ENCODE peak calls at places on chromosomes 7 and 10, in ten cellular contexts. One of them, this sample, is unnamed.

GRCh38 chr10:86327954-86328705 is 38.5 kb downstream of the GRID1 start:
- DNase-seq in neural progenitor cell: no peak
- DNase-seq in esophagus squamous epithelium: no peak
- DNase-seq in CD8-positive, alpha-beta T cell: no peak
- DNase-seq in A549: no peak
- DNase-seq in cardiac muscle cell: no peak
- DNase-seq in body of pancreas: no peak
- DNase-seq in tibial artery: no peak
- DNase-seq in uterus: no peak
- DNase-seq in lower lobe of right lung: no peak
- DNase-seq in this sample: no peak

GRCh38 chr7:44978511-44979366 is at the start of gene MYO1G:
- DNase-seq in tibial artery: no peak
- DNase-seq in body of pancreas: peak
- DNase-seq in A549: no peak
- DNase-seq in neural progenitor cell: no peak
- DNase-seq in uterus: no peak
- DNase-seq in esophagus squamous epithelium: peak
- DNase-seq in CD8-positive, alpha-beta T cell: peak
- DNase-seq in lower lobe of right lung: peak
- DNase-seq in cardiac muscle cell: no peak
- DNase-seq in this sample: no peak

GRCh38 chr7:81616951-81617350 is 152.9 kb downstream of the HGF start:
- DNase-seq in lower lobe of right lung: no peak
- DNase-seq in CD8-positive, alpha-beta T cell: no peak
- DNase-seq in neural progenitor cell: no peak
- DNase-seq in A549: no peak
- DNase-seq in body of pancreas: no peak
- DNase-seq in cardiac muscle cell: no peak
- DNase-seq in esophagus squamous epithelium: no peak
- DNase-seq in uterus: no peak
- DNase-seq in tibial artery: no peak
- DNase-seq in this sample: no peak

GRCh38 chr10:72702868-72703581 is 11.1 kb downstream of the MCU start:
- DNase-seq in CD8-positive, alpha-beta T cell: no peak
- DNase-seq in A549: no peak
- DNase-seq in esophagus squamous epithelium: no peak
- DNase-seq in body of pancreas: no peak
- DNase-seq in uterus: no peak
- DNase-seq in neural progenitor cell: no peak
- DNase-seq in lower lobe of right lung: no peak
- DNase-seq in cardiac muscle cell: no peak
- DNase-seq in tibial artery: no peak
- DNase-seq in this sample: no peak

GRCh38 chr10:110746254-110746826 is 102.2 kb downstream of the RBM20 start:
- DNase-seq in body of pancreas: peak
- DNase-seq in lower lobe of right lung: no peak
- DNase-seq in cardiac muscle cell: peak
- DNase-seq in neural progenitor cell: peak
- DNase-seq in CD8-positive, alpha-beta T cell: peak
- DNase-seq in tibial artery: peak
- DNase-seq in uterus: peak
- DNase-seq in esophagus squamous epithelium: no peak
- DNase-seq in A549: peak
- DNase-seq in this sample: no peak

GRCh38 chr7:96861-97260 is 95.5 kb upstream of the FAM20C start:
- DNase-seq in cardiac muscle cell: no peak
- DNase-seq in neural progenitor cell: no peak
- DNase-seq in lower lobe of right lung: no peak
- DNase-seq in esophagus squamous epithelium: no peak
- DNase-seq in body of pancreas: no peak
- DNase-seq in tibial artery: no peak
- DNase-seq in CD8-positive, alpha-beta T cell: no peak
- DNase-seq in A549: no peak
- DNase-seq in uterus: no peak
- DNase-seq in this sample: no peak

GRCh38 chr10:108427081-108427480 is 1262.6 kb upstream of the SORCS1 start:
- DNase-seq in lower lobe of right lung: no peak
- DNase-seq in neural progenitor cell: no peak
- DNase-seq in tibial artery: no peak
- DNase-seq in CD8-positive, alpha-beta T cell: no peak
- DNase-seq in uterus: no peak
- DNase-seq in cardiac muscle cell: no peak
- DNase-seq in body of pancreas: no peak
- DNase-seq in A549: no peak
- DNase-seq in esophagus squamous epithelium: no peak
- DNase-seq in this sample: no peak

GRCh38 chr7:103851357-103851756 is 138.1 kb downstream of the RELN start:
- DNase-seq in cardiac muscle cell: peak
- DNase-seq in uterus: no peak
- DNase-seq in body of pancreas: no peak
- DNase-seq in lower lobe of right lung: no peak
- DNase-seq in tibial artery: no peak
- DNase-seq in esophagus squamous epithelium: no peak
- DNase-seq in CD8-positive, alpha-beta T cell: no peak
- DNase-seq in A549: no peak
- DNase-seq in neural progenitor cell: peak
- DNase-seq in this sample: no peak

GRCh38 chr10:46171661-46172060 is 115.1 kb upstream of the ANTXRL start:
- DNase-seq in cardiac muscle cell: no peak
- DNase-seq in body of pancreas: no peak
- DNase-seq in tibial artery: no peak
- DNase-seq in uterus: no peak
- DNase-seq in esophagus squamous epithelium: no peak
- DNase-seq in A549: no peak
- DNase-seq in CD8-positive, alpha-beta T cell: no peak
- DNase-seq in lower lobe of right lung: no peak
- DNase-seq in neural progenitor cell: no peak
- DNase-seq in this sample: no peak

GRCh38 chr10:33537066-33537465 is 202.6 kb upstream of the NRP1 start:
- DNase-seq in CD8-positive, alpha-beta T cell: no peak
- DNase-seq in cardiac muscle cell: no peak
- DNase-seq in lower lobe of right lung: no peak
- DNase-seq in A549: no peak
- DNase-seq in neural progenitor cell: no peak
- DNase-seq in tibial artery: no peak
- DNase-seq in esophagus squamous epithelium: no peak
- DNase-seq in body of pancreas: no peak
- DNase-seq in uterus: no peak
- DNase-seq in this sample: no peak

GRCh38 chr7:11737723-11738122 is 94.3 kb downstream of the THSD7A start:
- DNase-seq in CD8-positive, alpha-beta T cell: no peak
- DNase-seq in uterus: no peak
- DNase-seq in body of pancreas: no peak
- DNase-seq in neural progenitor cell: no peak
- DNase-seq in cardiac muscle cell: no peak
- DNase-seq in A549: no peak
- DNase-seq in esophagus squamous epithelium: no peak
- DNase-seq in tibial artery: no peak
- DNase-seq in lower lobe of right lung: no peak
- DNase-seq in this sample: no peak

GRCh38 chr10:30493609-30494530 is 59.9 kb downstream of the MAP3K8 start:
- DNase-seq in tibial artery: peak
- DNase-seq in A549: no peak
- DNase-seq in body of pancreas: no peak
- DNase-seq in lower lobe of right lung: peak
- DNase-seq in esophagus squamous epithelium: no peak
- DNase-seq in cardiac muscle cell: no peak
- DNase-seq in neural progenitor cell: no peak
- DNase-seq in uterus: peak
- DNase-seq in CD8-positive, alpha-beta T cell: no peak
- DNase-seq in this sample: peak

GRCh38 chr7:117829450-117829849 is 43.8 kb downstream of the CTTNBP2 start:
- DNase-seq in neural progenitor cell: no peak
- DNase-seq in esophagus squamous epithelium: no peak
- DNase-seq in cardiac muscle cell: no peak
- DNase-seq in tibial artery: no peak
- DNase-seq in lower lobe of right lung: no peak
- DNase-seq in body of pancreas: no peak
- DNase-seq in CD8-positive, alpha-beta T cell: no peak
- DNase-seq in uterus: no peak
- DNase-seq in A549: peak
- DNase-seq in this sample: no peak
- TF ChIP-seq CTCF in neural progenitor cell: no peak
- TF ChIP-seq CTCF in esophagus squamous epithelium: no peak
- TF ChIP-seq CTCF in cardiac muscle cell: no peak
- TF ChIP-seq CTCF in tibial artery: no peak
- TF ChIP-seq CTCF in lower lobe of right lung: no peak
- TF ChIP-seq CTCF in body of pancreas: no peak
- TF ChIP-seq CTCF in CD8-positive, alpha-beta T cell: no peak
- TF ChIP-seq CTCF in uterus: no peak
- TF ChIP-seq CTCF in A549: no peak
- TF ChIP-seq CTCF in this sample: no peak

GRCh38 chr10:11051001-11051324 is 33.3 kb downstream of the CELF2 start:
- DNase-seq in body of pancreas: no peak
- DNase-seq in cardiac muscle cell: no peak
- DNase-seq in neural progenitor cell: no peak
- DNase-seq in esophagus squamous epithelium: no peak
- DNase-seq in tibial artery: no peak
- DNase-seq in CD8-positive, alpha-beta T cell: no peak
- DNase-seq in A549: no peak
- DNase-seq in uterus: no peak
- DNase-seq in lower lobe of right lung: no peak
- DNase-seq in this sample: no peak

GRCh38 chr10:11050301-11051000 is 32.8 kb downstream of the CELF2 start:
- DNase-seq in tibial artery: no peak
- DNase-seq in neural progenitor cell: no peak
- DNase-seq in lower lobe of right lung: no peak
- DNase-seq in A549: no peak
- DNase-seq in CD8-positive, alpha-beta T cell: no peak
- DNase-seq in esophagus squamous epithelium: no peak
- DNase-seq in body of pancreas: no peak
- DNase-seq in cardiac muscle cell: no peak
- DNase-seq in uterus: no peak
- DNase-seq in this sample: no peak

GRCh38 chr10:11049772-11050171 is 32.1 kb downstream of the CELF2 start:
- DNase-seq in body of pancreas: no peak
- DNase-seq in A549: no peak
- DNase-seq in esophagus squamous epithelium: no peak
- DNase-seq in tibial artery: no peak
- DNase-seq in uterus: no peak
- DNase-seq in lower lobe of right lung: no peak
- DNase-seq in cardiac muscle cell: no peak
- DNase-seq in neural progenitor cell: no peak
- DNase-seq in CD8-positive, alpha-beta T cell: no peak
- DNase-seq in this sample: no peak

GRCh38 chr10:11046766-11047165 is 29.1 kb downstream of the CELF2 start:
- DNase-seq in uterus: no peak
- DNase-seq in cardiac muscle cell: no peak
- DNase-seq in CD8-positive, alpha-beta T cell: no peak
- DNase-seq in A549: no peak
- DNase-seq in esophagus squamous epithelium: no peak
- DNase-seq in lower lobe of right lung: no peak
- DNase-seq in tibial artery: no peak
- DNase-seq in body of pancreas: no peak
- DNase-seq in neural progenitor cell: no peak
- DNase-seq in this sample: no peak

GRCh38 chr10:11048707-11049296 is 31.1 kb downstream of the CELF2 start:
- DNase-seq in tibial artery: no peak
- DNase-seq in lower lobe of right lung: no peak
- DNase-seq in A549: no peak
- DNase-seq in body of pancreas: no peak
- DNase-seq in cardiac muscle cell: no peak
- DNase-seq in CD8-positive, alpha-beta T cell: no peak
- DNase-seq in neural progenitor cell: no peak
- DNase-seq in uterus: no peak
- DNase-seq in esophagus squamous epithelium: no peak
- DNase-seq in this sample: no peak
- H3K27ac ChIP-seq in tibial artery: peak
- H3K27ac ChIP-seq in lower lobe of right lung: no peak
- H3K27ac ChIP-seq in A549: no peak
- H3K27ac ChIP-seq in body of pancreas: no peak
- H3K27ac ChIP-seq in cardiac muscle cell: no peak
- H3K27ac ChIP-seq in CD8-positive, alpha-beta T cell: no peak
- H3K27ac ChIP-seq in neural progenitor cell: no peak
- H3K27ac ChIP-seq in uterus: peak
- H3K27ac ChIP-seq in esophagus squamous epithelium: peak
- H3K27ac ChIP-seq in this sample: no peak

DNA sequence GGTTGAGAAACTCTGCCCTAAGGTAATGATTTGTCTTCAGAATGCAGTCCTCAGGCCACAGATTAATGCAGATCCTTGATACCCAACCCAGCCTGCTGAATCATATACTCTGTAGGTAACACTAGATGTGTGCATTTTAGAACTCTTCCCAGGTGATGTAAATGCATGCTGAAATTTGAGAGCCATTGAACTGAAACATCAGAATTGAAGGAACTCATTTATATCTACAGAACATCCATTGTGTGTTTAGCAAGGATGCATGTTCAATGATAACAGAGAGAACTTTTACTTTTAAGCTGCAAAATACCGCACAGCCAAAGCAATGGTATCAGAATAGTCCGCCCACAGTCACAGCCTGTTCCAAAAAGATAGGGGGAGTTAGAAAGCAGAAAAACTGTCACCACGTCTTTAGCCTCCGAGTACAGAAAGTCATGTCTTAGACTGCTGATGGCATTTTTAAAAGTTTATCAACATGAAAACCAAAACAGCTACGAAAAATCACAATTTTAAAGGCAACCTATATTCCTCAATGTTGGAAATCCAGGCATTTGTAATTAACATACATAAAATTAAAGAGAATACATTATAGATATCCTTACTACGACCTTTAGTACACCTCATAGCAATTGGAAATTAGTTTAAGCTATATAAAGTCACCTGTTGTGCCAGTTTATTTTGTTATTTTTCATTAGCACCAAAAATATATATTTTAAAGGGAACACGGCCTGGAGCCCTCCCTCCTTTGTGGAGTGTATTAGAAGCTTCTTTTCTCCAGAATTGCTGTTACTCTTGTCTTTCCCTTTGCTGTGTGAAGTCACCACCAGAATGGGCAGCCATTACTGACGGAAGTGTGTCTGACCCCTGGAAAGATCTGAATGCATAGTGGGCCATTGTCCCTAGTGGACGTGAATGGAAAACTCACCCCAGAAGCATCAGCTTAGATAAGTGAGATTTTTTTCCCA is 65.8 kb upstream of the PRKAR2B start:
- DNase-seq in tibial artery: no peak
- DNase-seq in esophagus squamous epithelium: no peak
- DNase-seq in body of pancreas: no peak
- DNase-seq in cardiac muscle cell: no peak
- DNase-seq in A549: peak
- DNase-seq in uterus: no peak
- DNase-seq in CD8-positive, alpha-beta T cell: no peak
- DNase-seq in lower lobe of right lung: no peak
- DNase-seq in neural progenitor cell: no peak
- DNase-seq in this sample: no peak
- TF ChIP-seq CTCF in tibial artery: no peak
- TF ChIP-seq CTCF in esophagus squamous epithelium: no peak
- TF ChIP-seq CTCF in body of pancreas: no peak
- TF ChIP-seq CTCF in cardiac muscle cell: peak
- TF ChIP-seq CTCF in A549: no peak
- TF ChIP-seq CTCF in uterus: no peak
- TF ChIP-seq CTCF in CD8-positive, alpha-beta T cell: no peak
- TF ChIP-seq CTCF in lower lobe of right lung: no peak
- TF ChIP-seq CTCF in neural progenitor cell: peak
- TF ChIP-seq CTCF in this sample: no peak

DNA sequence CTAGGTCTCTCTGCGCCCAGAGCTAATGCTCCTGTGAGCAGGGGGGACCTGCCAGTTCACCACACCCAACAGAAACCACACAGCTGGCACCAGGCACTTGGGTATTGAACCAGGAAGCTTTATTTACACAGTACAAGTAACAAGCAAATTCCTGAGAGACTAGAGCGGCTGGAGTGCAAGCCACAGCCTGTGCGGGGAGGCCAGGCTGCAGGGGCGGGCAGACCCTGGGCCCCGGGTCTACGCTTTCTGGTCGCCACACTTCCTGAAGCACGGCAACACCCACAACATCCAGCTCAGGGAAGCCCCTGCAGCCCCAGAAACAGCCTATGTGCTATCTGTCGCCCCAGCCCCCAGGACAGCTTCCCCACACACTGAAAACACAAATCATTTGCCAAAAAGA is 125.0 kb downstream of the FAM53B start:
- DNase-seq in esophagus squamous epithelium: no peak
- DNase-seq in body of pancreas: peak
- DNase-seq in tibial artery: no peak
- DNase-seq in cardiac muscle cell: no peak
- DNase-seq in uterus: no peak
- DNase-seq in CD8-positive, alpha-beta T cell: peak
- DNase-seq in lower lobe of right lung: peak
- DNase-seq in neural progenitor cell: no peak
- DNase-seq in A549: no peak
- DNase-seq in this sample: no peak
- H3K27ac ChIP-seq in esophagus squamous epithelium: peak
- H3K27ac ChIP-seq in body of pancreas: no peak
- H3K27ac ChIP-seq in tibial artery: no peak
- H3K27ac ChIP-seq in cardiac muscle cell: no peak
- H3K27ac ChIP-seq in uterus: no peak
- H3K27ac ChIP-seq in CD8-positive, alpha-beta T cell: no peak
- H3K27ac ChIP-seq in lower lobe of right lung: peak
- H3K27ac ChIP-seq in neural progenitor cell: no peak
- H3K27ac ChIP-seq in A549: no peak
- H3K27ac ChIP-seq in this sample: no peak

This sample was measured in thoracic aorta.